ENCODE peak calls at places on chromosome 6, in four cellular contexts. One of them, this sample, is unnamed.

GRCh38 chr6:3259491-3259958 is 778 bp downstream of the PSMG4 start:
- DNase-seq in H4: peak
- DNase-seq in neural crest cell: no peak
- DNase-seq in hippocampal formation: peak
- DNase-seq in this sample: peak

GRCh38 chr6:160007581-160007980 is 38.7 kb downstream of the IGF2R start:
- DNase-seq in neural crest cell: no peak
- DNase-seq in hippocampal formation: no peak
- DNase-seq in H4: no peak
- DNase-seq in this sample: no peak

GRCh38 chr6:42226251-42227143 is 8.8 kb upstream of the MRPS10 start:
- DNase-seq in neural crest cell: no peak
- DNase-seq in hippocampal formation: no peak
- DNase-seq in H4: peak
- DNase-seq in this sample: no peak

GRCh38 chr6:149234051-149234962 is 83.2 kb upstream of the TAB2 start:
- DNase-seq in hippocampal formation: no peak
- DNase-seq in H4: peak
- DNase-seq in neural crest cell: no peak
- DNase-seq in this sample: no peak

GRCh38 chr6:141140905-141141304 is 991.8 kb upstream of the GJE1 start:
- DNase-seq in H4: no peak
- DNase-seq in neural crest cell: no peak
- DNase-seq in hippocampal formation: no peak
- DNase-seq in this sample: no peak

GRCh38 chr6:120608826-120609225 is 725.5 kb downstream of the TBC1D32 start:
- DNase-seq in hippocampal formation: no peak
- DNase-seq in neural crest cell: no peak
- DNase-seq in H4: peak
- DNase-seq in this sample: no peak

GRCh38 chr6:81802356-81802755 is 49.9 kb upstream of the TENT5A start:
- DNase-seq in hippocampal formation: no peak
- DNase-seq in H4: no peak
- DNase-seq in neural crest cell: no peak
- DNase-seq in this sample: no peak

GRCh38 chr6:79005497-79005896 is 72.6 kb downstream of the PHIP start:
- DNase-seq in H4: no peak
- DNase-seq in hippocampal formation: no peak
- DNase-seq in neural crest cell: no peak
- DNase-seq in this sample: no peak

GRCh38 chr6:6494677-6495076 is 93.8 kb upstream of the LY86 start:
- DNase-seq in hippocampal formation: no peak
- DNase-seq in neural crest cell: peak
- DNase-seq in H4: peak
- DNase-seq in this sample: peak

GRCh38 chr6:12331951-12332749 is 42.0 kb downstream of the EDN1 start:
- DNase-seq in hippocampal formation: no peak
- DNase-seq in neural crest cell: no peak
- DNase-seq in H4: peak
- DNase-seq in this sample: no peak

GRCh38 chr6:128367437-128367836 is 153.0 kb downstream of the PTPRK start:
- DNase-seq in neural crest cell: no peak
- DNase-seq in H4: no peak
- DNase-seq in hippocampal formation: no peak
- DNase-seq in this sample: no peak

GRCh38 chr6:107715523-107716321 is 108.4 kb downstream of the SCML4 start:
- DNase-seq in H4: no peak
- DNase-seq in hippocampal formation: no peak
- DNase-seq in neural crest cell: no peak
- DNase-seq in this sample: no peak

GRCh38 chr6:73968358-73968757 is 272.4 kb downstream of the CD109 start:
- DNase-seq in H4: no peak
- DNase-seq in neural crest cell: no peak
- DNase-seq in hippocampal formation: no peak
- DNase-seq in this sample: no peak

GRCh38 chr6:168455847-168456530 is 15.0 kb downstream of the SMOC2 start:
- DNase-seq in H4: no peak
- DNase-seq in hippocampal formation: no peak
- DNase-seq in neural crest cell: no peak
- DNase-seq in this sample: no peak

GRCh38 chr6:84707161-84707560 is 57.2 kb downstream of the TBX18 start:
- DNase-seq in H4: no peak
- DNase-seq in hippocampal formation: no peak
- DNase-seq in neural crest cell: no peak
- DNase-seq in this sample: no peak

GRCh38 chr6:76592561-76592960 is 520.1 kb upstream of the IMPG1 start:
- DNase-seq in neural crest cell: no peak
- DNase-seq in hippocampal formation: no peak
- DNase-seq in H4: no peak
- DNase-seq in this sample: no peak

GRCh38 chr6:17907467-17908229 is 79.8 kb downstream of the KIF13A start:
- DNase-seq in neural crest cell: no peak
- DNase-seq in hippocampal formation: no peak
- DNase-seq in H4: peak
- DNase-seq in this sample: peak

GRCh38 chr6:17233531-17233930 is 47.6 kb upstream of the RBM24 start:
- DNase-seq in hippocampal formation: no peak
- DNase-seq in H4: peak
- DNase-seq in neural crest cell: no peak
- DNase-seq in this sample: no peak

GRCh38 chr6:22681761-22682160 is 112.4 kb downstream of the HDGFL1 start:
- DNase-seq in hippocampal formation: no peak
- DNase-seq in neural crest cell: no peak
- DNase-seq in H4: no peak
- DNase-seq in this sample: no peak

GRCh38 chr6:47306887-47307286 is 2.8 kb downstream of the TNFRSF21 start:
- DNase-seq in neural crest cell: no peak
- DNase-seq in H4: no peak
- DNase-seq in hippocampal formation: no peak
- DNase-seq in this sample: no peak

GRCh38 chr6:4327841-4328240 is 192.5 kb upstream of the ECI2 start:
- DNase-seq in hippocampal formation: no peak
- DNase-seq in H4: no peak
- DNase-seq in neural crest cell: no peak
- DNase-seq in this sample: no peak

GRCh38 chr6:43393597-43393996 is 24.1 kb upstream of the ZNF318 start:
- DNase-seq in H4: no peak
- DNase-seq in hippocampal formation: no peak
- DNase-seq in neural crest cell: no peak
- DNase-seq in this sample: no peak

GRCh38 chr6:56314683-56315523 is 67.5 kb upstream of the COL21A1 start:
- DNase-seq in hippocampal formation: no peak
- DNase-seq in neural crest cell: peak
- DNase-seq in H4: peak
- DNase-seq in this sample: peak

GRCh38 chr6:153090241-153090930 is 40.7 kb downstream of the RGS17 start:
- DNase-seq in neural crest cell: no peak
- DNase-seq in hippocampal formation: no peak
- DNase-seq in H4: peak
- DNase-seq in this sample: no peak

GRCh38 chr6:44615621-44616020 is 228.1 kb downstream of the CDC5L start:
- DNase-seq in neural crest cell: no peak
- DNase-seq in H4: no peak
- DNase-seq in hippocampal formation: no peak
- DNase-seq in this sample: no peak

GRCh38 chr6:34520645-34521462 is 35.3 kb downstream of the SPDEF start:
- DNase-seq in neural crest cell: no peak
- DNase-seq in H4: no peak
- DNase-seq in hippocampal formation: no peak
- DNase-seq in this sample: no peak

GRCh38 chr6:90354961-90355360 is 58.3 kb upstream of the BACH2 start:
- DNase-seq in hippocampal formation: no peak
- DNase-seq in H4: no peak
- DNase-seq in neural crest cell: no peak
- DNase-seq in this sample: no peak

GRCh38 chr6:43949451-43950110 is 177.7 kb downstream of the MRPL14 start:
- DNase-seq in H4: no peak
- DNase-seq in hippocampal formation: no peak
- DNase-seq in neural crest cell: no peak
- DNase-seq in this sample: no peak

This sample was measured in head of caudate nucleus.